ENCODE peak calls at places on chromosomes 7 and 10, in eight cellular contexts. N is germinal center; U is EL; Y is RPMI7951; E is Daoy; T is nucleus accumbens; L is AG04450; F is activated CD4-positive, CD25-positive, alpha-beta regulatory T cell. Z is an unnamed sample.

GRCh38 chr10:70584366-70584765 is 18.2 kb downstream of the PRF1 start:
- DNase-seq in U (no peak), L (no peak), T (no peak), F (no peak), N (no peak), Y (no peak), E (no peak), Z (no peak)

GRCh38 chr7:149707448-149707886 is 65.9 kb downstream of the ZNF467 start:
- DNase-seq in E (peak), F (no peak), L (no peak), T (no peak), U (peak), Y (no peak), N (no peak), Z (no peak)

GRCh38 chr10:118802126-118802793 is 47.5 kb upstream of the CACUL1 start:
- DNase-seq in F (no peak), N (no peak), L (no peak), U (no peak), Y (no peak), T (no peak), E (no peak), Z (no peak)

GRCh38 chr10:14360951-14361350 is 30.2 kb upstream of the FRMD4A start:
- DNase-seq in T (no peak), L (no peak), F (no peak), Y (no peak), U (no peak), N (no peak), E (no peak), Z (no peak)

GRCh38 chr10:31317652-31318381 is 1.2 kb upstream of the ZEB1 start:
- DNase-seq in U (no peak), L (no peak), F (peak), E (no peak), N (no peak), Y (no peak), T (no peak), Z (no peak)

GRCh38 chr7:48875300-48875916 is 48.9 kb upstream of the CDC14C start:
- DNase-seq in L (no peak), U (no peak), N (no peak), T (peak), F (no peak), Y (peak), E (no peak), Z (no peak)

GRCh38 chr7:40675741-40676140 is 540.9 kb downstream of the SUGCT start:
- DNase-seq in Y (no peak), E (no peak), F (no peak), N (no peak), L (no peak), T (no peak), U (no peak), Z (no peak)

GRCh38 chr10:69728335-69728861 is 73.3 kb upstream of the COL13A1 start:
- DNase-seq in L (no peak), T (no peak), N (no peak), U (peak), F (no peak), E (peak), Y (peak), Z (peak)

GRCh38 chr7:111173990-111174389 is 83.1 kb downstream of the LRRN3 start:
- DNase-seq in N (no peak), T (no peak), Y (no peak), F (no peak), E (no peak), U (no peak), L (no peak), Z (no peak)

GRCh38 chr10:26858707-26859034 is 2.1 kb downstream of the ABI1 start:
- DNase-seq in U (no peak), E (no peak), L (no peak), N (no peak), F (no peak), Y (no peak), T (no peak), Z (no peak)

GRCh38 chr7:129438839-129439640 is 4.8 kb downstream of the STRIP2 start:
- DNase-seq in L (no peak), T (peak), N (no peak), F (no peak), U (peak), Y (peak), E (peak), Z (no peak)

GRCh38 chr7:66859794-66860645 is 61.0 kb upstream of the TMEM248 start:
- DNase-seq in N (no peak), F (no peak), Y (no peak), E (no peak), U (no peak), L (no peak), T (peak), Z (no peak)

GRCh38 chr7:148434181-148434769 is 156.3 kb upstream of the C7orf33 start:
- DNase-seq in L (no peak), F (no peak), T (no peak), E (no peak), Y (no peak), N (no peak), U (peak), Z (no peak)

Z was measured in BE2C.